ENCODE peak calls at places on chromosomes 6 and 20, in four cellular contexts. D is WTC11, Q is K562, J is H1. R is an unnamed sample.

GRCh38 chr6:124881898-124882579 is 80.2 kb upstream of the RNF217 start:
- DNase-seq in D (no peak), Q (no peak), J (no peak), R (no peak)

GRCh38 chr6:17397764-17398194 is 4.4 kb downstream of the CAP2 start:
- DNase-seq in D (no peak), Q (no peak), J (no peak), R (no peak)

GRCh38 chr6:25296980-25297379 is 17.8 kb downstream of the CARMIL1 start:
- DNase-seq in D (no peak), Q (no peak), J (no peak), R (no peak)

GRCh38 chr6:158843751-158844683 is 24.8 kb upstream of the EZR start:
- DNase-seq in D (no peak), Q (peak; percentile 35), J (no peak), R (no peak)

GRCh38 chr20:62069741-62070216 is 4.1 kb upstream of the TAF4 start:
- DNase-seq in D (no peak), Q (no peak), J (no peak), R (no peak)

GRCh38 chr6:165725201-165725600 is 62.2 kb upstream of the PDE10A start:
- DNase-seq in D (no peak), Q (no peak), J (no peak), R (no peak)

GRCh38 chr6:39197521-39198500 is 31.5 kb downstream of the KCNK5 start:
- DNase-seq in D (no peak), Q (no peak), J (no peak), R (peak; percentile 54)

GRCh38 chr20:14832630-14833029 is 495.2 kb upstream of the FLRT3 start:
- DNase-seq in D (no peak), Q (no peak), J (no peak), R (no peak)

GRCh38 chr6:152246554-152247337 is 390.4 kb downstream of the SYNE1 start:
- DNase-seq in D (no peak), Q (no peak), J (no peak), R (no peak)

GRCh38 chr6:101666256-101666655 is 272.7 kb downstream of the GRIK2 start:
- DNase-seq in D (no peak), Q (no peak), J (no peak), R (no peak)

GRCh38 chr6:7640607-7641577 is 50.9 kb downstream of the SNRNP48 start:
- DNase-seq in D (no peak), Q (no peak), J (no peak), R (no peak)

GRCh38 chr6:137363805-137364138 is 130.4 kb downstream of the OLIG3 start:
- DNase-seq in D (no peak), Q (no peak), J (no peak), R (no peak)

GRCh38 chr6:149897015-149897697 is 757 bp downstream of the RAET1E start:
- DNase-seq in D (no peak), Q (no peak), J (no peak), R (no peak)

GRCh38 chr6:21157186-21157929 is 436.2 kb upstream of the SOX4 start:
- DNase-seq in D (no peak), Q (no peak), J (no peak), R (peak; percentile 19)

GRCh38 chr6:57315851-57316250 is 1.6 kb upstream of the PRIM2 start:
- DNase-seq in D (no peak), Q (no peak), J (no peak), R (no peak)

GRCh38 chr20:33566781-33567603 is 77.1 kb downstream of the CBFA2T2 start:
- DNase-seq in D (no peak), Q (no peak), J (no peak), R (no peak)

GRCh38 chr6:31710490-31711219 is 4.0 kb downstream of the LY6G6F start:
- DNase-seq in D (no peak), Q (no peak), J (no peak), R (no peak)

GRCh38 chr6:14270925-14271791 is 153.6 kb downstream of the CD83 start:
- DNase-seq in D (no peak), Q (peak; percentile 75), J (peak; percentile 32), R (no peak)

GRCh38 chr6:107510108-107510507 is 20.2 kb downstream of the SOBP start:
- DNase-seq in D (no peak), Q (peak; percentile 50), J (no peak), R (no peak)

GRCh38 chr6:147238164-147238563 is 33.9 kb downstream of the STXBP5 start:
- DNase-seq in D (no peak), Q (no peak), J (no peak), R (no peak)

GRCh38 chr6:77876300-77876699 is 223.5 kb downstream of the MEI4 start:
- DNase-seq in D (no peak), Q (no peak), J (no peak), R (no peak)

GRCh38 chr20:31945790-31946189 is 6.1 kb downstream of the PDRG1 start:
- DNase-seq in D (no peak), Q (no peak), J (no peak), R (no peak)

GRCh38 chr6:112800916-112801315 is 453.8 kb downstream of the RFPL4B start:
- DNase-seq in D (no peak), Q (no peak), J (no peak), R (no peak)

GRCh38 chr6:89008299-89008698 is 44.9 kb upstream of the RNGTT start:
- DNase-seq in D (no peak), Q (no peak), J (no peak), R (no peak)

GRCh38 chr20:48292806-48293205 is 507.5 kb upstream of the SULF2 start:
- DNase-seq in D (peak; percentile 19), Q (no peak), J (no peak), R (no peak)

GRCh38 chr6:136666041-136666440 is 115.8 kb upstream of the MAP7 start:
- DNase-seq in D (no peak), Q (no peak), J (no peak), R (no peak)

GRCh38 chr6:33384581-33385020 is 7.0 kb upstream of the KIFC1 start:
- DNase-seq in D (no peak), Q (peak; percentile 44), J (no peak), R (no peak)

GRCh38 chr6:44077201-44077946 is 49.9 kb downstream of the MRPL14 start:
- DNase-seq in D (no peak), Q (no peak), J (no peak), R (no peak)

DNA sequence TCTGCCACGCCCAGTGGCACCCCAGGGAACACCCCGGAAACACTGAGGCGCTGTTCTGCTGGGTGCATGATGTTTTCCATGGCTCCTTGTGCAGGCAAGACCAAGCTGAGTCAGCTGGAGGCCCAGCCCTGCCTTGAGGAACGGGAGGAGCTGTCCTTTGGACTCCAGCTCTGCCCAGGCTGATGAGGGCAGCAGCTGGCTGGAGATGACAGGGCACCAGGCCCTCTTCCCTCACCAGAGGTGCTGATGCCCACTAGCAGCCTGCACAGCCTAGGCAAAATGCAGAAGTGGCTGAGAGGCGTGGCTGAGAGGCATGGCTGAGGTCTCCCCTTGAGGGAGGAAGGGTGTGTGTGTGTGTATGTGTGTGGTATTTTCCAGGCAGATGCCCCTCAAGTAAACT is 2.4 kb downstream of the C6orf132 start:
- DNase-seq in D (no peak), Q (no peak), J (no peak), R (no peak)
- TF ChIP-seq TEAD4 in D (no peak), Q (no peak), J (no peak), R (no peak)

GRCh38 chr6:109610555-109610954 is 80.4 kb downstream of the AK9 start:
- DNase-seq in D (no peak), Q (no peak), J (no peak), R (no peak)
- TF ChIP-seq TEAD4 in D (no peak), Q (no peak), J (no peak), R (no peak)

DNA sequence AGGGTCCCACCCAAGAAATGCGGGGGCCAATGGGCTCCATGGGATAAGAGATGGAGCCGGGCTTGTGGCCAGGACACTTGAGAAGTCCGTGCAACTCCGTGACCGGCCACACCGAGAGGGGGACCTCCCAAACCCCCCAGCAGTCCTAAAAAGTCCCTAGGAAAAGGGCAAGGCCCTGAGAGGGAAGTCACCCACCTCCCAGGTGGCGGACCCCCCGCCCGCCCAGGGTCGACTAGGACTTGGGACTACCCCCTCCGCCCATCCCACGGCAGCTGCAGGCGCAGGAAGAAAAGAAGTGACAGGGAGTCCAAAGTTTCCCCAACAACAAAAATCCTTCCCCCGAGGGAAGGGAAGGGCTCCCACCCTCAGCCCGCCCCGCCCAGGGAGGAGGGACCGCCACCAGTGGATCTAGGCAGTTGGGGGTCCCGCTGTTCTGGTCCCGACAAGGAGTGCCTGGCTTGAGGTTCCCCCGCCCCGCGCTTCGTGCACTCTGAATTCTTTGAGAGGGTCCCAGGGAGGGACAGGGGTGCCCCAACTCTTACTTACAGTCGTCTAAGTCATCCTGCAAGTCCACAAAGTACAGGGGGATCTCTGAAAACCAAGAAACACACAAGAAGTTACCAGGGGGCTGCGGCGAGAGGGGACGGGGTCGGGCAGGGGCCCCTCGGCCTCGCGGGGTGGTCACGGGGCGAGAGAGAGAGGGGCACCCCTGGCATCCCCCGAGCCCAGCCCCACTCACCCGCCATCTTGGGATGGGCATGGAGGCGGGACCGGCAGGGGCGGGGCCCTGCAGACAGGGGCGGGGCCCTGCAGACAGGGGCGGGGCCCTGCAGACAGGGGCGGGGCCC is 611 bp upstream of the RAB22A start:
- DNase-seq in D (peak; percentile 58), Q (peak; percentile 83), J (peak; percentile 82), R (peak; percentile 92)
- TF ChIP-seq TEAD4 in D (no peak), Q (no peak), J (no peak), R (no peak)

GRCh38 chr20:35604444-35604750 is 11.2 kb upstream of the SPAG4 start:
- DNase-seq in D (peak; percentile 88), Q (peak; percentile 56), J (peak; percentile 86), R (peak; percentile 45)
- TF ChIP-seq TEAD4 in D (no peak), Q (no peak), J (no peak), R (no peak)

GRCh38 chr20:8755340-8756118 is 313.4 kb upstream of the PLCB4 start:
- DNase-seq in D (no peak), Q (no peak), J (no peak), R (no peak)
- TF ChIP-seq TEAD4 in D (no peak), Q (no peak), J (no peak), R (no peak)

GRCh38 chr20:37314099-37314498 is 24.6 kb downstream of the MANBAL start:
- DNase-seq in D (no peak), Q (no peak), J (no peak), R (peak; percentile 62)

GRCh38 chr20:37314617-37315292 is 25.3 kb downstream of the MANBAL start:
- DNase-seq in D (no peak), Q (no peak), J (no peak), R (peak; percentile 78)

GRCh38 chr20:37315293-37316110 is 26.0 kb downstream of the MANBAL start:
- DNase-seq in D (no peak), Q (no peak), J (no peak), R (peak; percentile 81)

GRCh38 chr20:37311710-37312355 is 22.4 kb downstream of the MANBAL start:
- DNase-seq in D (no peak), Q (no peak), J (no peak), R (no peak)

GRCh38 chr20:37313546-37314091 is 24.2 kb downstream of the MANBAL start:
- DNase-seq in D (no peak), Q (no peak), J (no peak), R (no peak)
- TF ChIP-seq TEAD4 in D (no peak), Q (no peak), J (no peak), R (no peak)

R was measured in SK-N-SH.